ENCODE peak calls at places on chromosome 20, in four cellular contexts. One of them, this sample, is unnamed.

GRCh38 chr20:52060794-52061714 is 130.5 kb downstream of the ZFP64 start:
- DNase-seq in transverse colon: no peak
- DNase-seq in A549: peak
- DNase-seq in GM12878: no peak
- DNase-seq in this sample: no peak

GRCh38 chr20:34581341-34582189 is 23.0 kb downstream of the MAP1LC3A start:
- DNase-seq in transverse colon: no peak
- DNase-seq in A549: no peak
- DNase-seq in GM12878: peak
- DNase-seq in this sample: no peak

GRCh38 chr20:52201395-52201794 is 9.8 kb upstream of the ZFP64 start:
- DNase-seq in transverse colon: no peak
- DNase-seq in A549: no peak
- DNase-seq in GM12878: no peak
- DNase-seq in this sample: no peak

GRCh38 chr20:52172392-52173047 is 19.1 kb downstream of the ZFP64 start:
- DNase-seq in transverse colon: no peak
- DNase-seq in A549: no peak
- DNase-seq in GM12878: no peak
- DNase-seq in this sample: no peak

GRCh38 chr20:64146301-64146935 is 17.8 kb upstream of the MYT1 start:
- DNase-seq in transverse colon: no peak
- DNase-seq in A549: no peak
- DNase-seq in GM12878: no peak
- DNase-seq in this sample: peak

GRCh38 chr20:46260480-46260879 is 47.8 kb downstream of the CDH22 start:
- DNase-seq in transverse colon: no peak
- DNase-seq in A549: no peak
- DNase-seq in GM12878: no peak
- DNase-seq in this sample: no peak

GRCh38 chr20:41380551-41381262 is 14.1 kb upstream of the EMILIN3 start:
- DNase-seq in transverse colon: no peak
- DNase-seq in A549: no peak
- DNase-seq in GM12878: no peak
- DNase-seq in this sample: peak

GRCh38 chr20:46899619-46900018 is 5.0 kb downstream of the EYA2 start:
- DNase-seq in transverse colon: no peak
- DNase-seq in A549: no peak
- DNase-seq in GM12878: no peak
- DNase-seq in this sample: no peak

GRCh38 chr20:22686097-22686496 is 101.7 kb upstream of the FOXA2 start:
- DNase-seq in transverse colon: peak
- DNase-seq in A549: peak
- DNase-seq in GM12878: no peak
- DNase-seq in this sample: no peak

GRCh38 chr20:45432294-45432693 is 16.4 kb downstream of the PIGT start:
- DNase-seq in transverse colon: no peak
- DNase-seq in A549: no peak
- DNase-seq in GM12878: peak
- DNase-seq in this sample: no peak

GRCh38 chr20:58712116-58712822 is 19.7 kb downstream of the NPEPL1 start:
- DNase-seq in transverse colon: peak
- DNase-seq in A549: no peak
- DNase-seq in GM12878: no peak
- DNase-seq in this sample: peak

GRCh38 chr20:53657732-53658131 is 64.1 kb upstream of the ZNF217 start:
- DNase-seq in transverse colon: no peak
- DNase-seq in A549: no peak
- DNase-seq in GM12878: no peak
- DNase-seq in this sample: no peak

GRCh38 chr20:21048841-21049273 is 57.3 kb downstream of the LINC00237 start:
- DNase-seq in transverse colon: peak
- DNase-seq in A549: peak
- DNase-seq in GM12878: no peak
- DNase-seq in this sample: no peak

GRCh38 chr20:58017237-58017969 is 211.1 kb downstream of the ANKRD60 start:
- DNase-seq in transverse colon: peak
- DNase-seq in A549: peak
- DNase-seq in GM12878: no peak
- DNase-seq in this sample: peak

GRCh38 chr20:48503166-48503815 is 324.5 kb downstream of the PREX1 start:
- DNase-seq in transverse colon: no peak
- DNase-seq in A549: no peak
- DNase-seq in GM12878: no peak
- DNase-seq in this sample: no peak

GRCh38 chr20:53738039-53738944 is 144.7 kb upstream of the ZNF217 start:
- DNase-seq in transverse colon: peak
- DNase-seq in A549: peak
- DNase-seq in GM12878: no peak
- DNase-seq in this sample: no peak

GRCh38 chr20:40542065-40542464 is 147.0 kb downstream of the MAFB start:
- DNase-seq in transverse colon: no peak
- DNase-seq in A549: no peak
- DNase-seq in GM12878: no peak
- DNase-seq in this sample: no peak

GRCh38 chr20:64025101-64025825 is 10.7 kb upstream of the C20orf204 start:
- DNase-seq in transverse colon: no peak
- DNase-seq in A549: no peak
- DNase-seq in GM12878: no peak
- DNase-seq in this sample: no peak

GRCh38 chr20:33896509-33896908 is 85.4 kb downstream of the CHMP4B start:
- DNase-seq in transverse colon: no peak
- DNase-seq in A549: no peak
- DNase-seq in GM12878: no peak
- DNase-seq in this sample: no peak

GRCh38 chr20:40587038-40587437 is 102.0 kb downstream of the MAFB start:
- DNase-seq in transverse colon: no peak
- DNase-seq in A549: no peak
- DNase-seq in GM12878: no peak
- DNase-seq in this sample: no peak

GRCh38 chr20:47326718-47327137 is 29.8 kb downstream of the ZMYND8 start:
- DNase-seq in transverse colon: no peak
- DNase-seq in A549: no peak
- DNase-seq in GM12878: no peak
- DNase-seq in this sample: no peak

DNA sequence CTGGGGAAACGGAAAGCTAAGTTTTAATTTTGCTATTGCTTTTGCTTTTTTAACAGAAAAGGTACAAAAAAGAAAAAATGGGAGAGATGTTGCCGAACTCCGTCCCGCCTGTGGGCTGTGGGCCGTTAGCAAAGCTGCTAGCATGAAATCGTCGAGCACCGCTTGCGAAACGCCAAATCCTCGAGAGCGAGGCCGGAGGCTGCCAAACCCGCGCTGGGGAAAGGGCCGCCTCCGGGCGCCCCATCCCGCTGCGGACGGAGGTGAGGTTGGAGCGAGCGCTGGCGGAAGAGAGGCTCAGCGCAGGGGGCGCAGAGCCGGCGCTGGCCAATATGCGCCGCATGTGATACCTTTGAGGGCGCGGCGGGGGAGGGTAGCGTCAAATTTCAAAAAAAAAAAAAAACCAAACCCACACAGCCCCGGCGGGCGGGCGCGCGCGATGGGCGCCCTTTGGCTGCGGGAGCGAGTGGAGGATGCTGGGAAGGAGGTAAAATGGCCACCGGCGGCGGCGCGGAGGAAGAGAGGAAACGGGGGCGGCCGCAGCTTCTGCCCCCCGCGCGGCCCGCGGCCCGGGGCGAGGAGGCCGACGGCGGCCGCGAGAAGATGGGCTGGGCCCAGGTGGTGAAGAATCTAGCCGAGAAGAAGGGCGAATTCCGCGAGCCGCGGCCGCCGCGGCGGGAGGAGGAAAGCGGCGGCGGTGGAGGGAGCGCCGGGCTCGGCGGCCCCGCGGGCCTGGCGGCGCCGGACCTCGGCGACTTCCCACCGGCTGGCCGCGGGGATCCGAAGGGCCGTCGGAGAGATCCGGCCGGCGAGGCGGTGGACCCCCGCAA is at the start of gene ZCCHC3:
- DNase-seq in transverse colon: peak
- DNase-seq in A549: peak
- DNase-seq in GM12878: peak
- DNase-seq in this sample: peak
- TF ChIP-seq POLR2A in transverse colon: peak
- TF ChIP-seq POLR2A in A549: peak
- TF ChIP-seq POLR2A in GM12878: peak
- TF ChIP-seq POLR2A in this sample: no peak

GRCh38 chr20:36062799-36063198 is 91.7 kb upstream of the EPB41L1 start:
- DNase-seq in transverse colon: no peak
- DNase-seq in A549: no peak
- DNase-seq in GM12878: no peak
- DNase-seq in this sample: no peak
- TF ChIP-seq EP300 in transverse colon: no peak
- TF ChIP-seq EP300 in A549: no peak
- TF ChIP-seq EP300 in GM12878: no peak
- TF ChIP-seq EP300 in this sample: no peak

GRCh38 chr20:49986049-49986448 is 3.3 kb downstream of the SNAI1 start:
- DNase-seq in transverse colon: no peak
- DNase-seq in A549: no peak
- DNase-seq in GM12878: no peak
- DNase-seq in this sample: no peak
- TF ChIP-seq POLR2A in transverse colon: no peak
- TF ChIP-seq POLR2A in A549: no peak
- TF ChIP-seq POLR2A in GM12878: no peak
- TF ChIP-seq POLR2A in this sample: no peak

DNA sequence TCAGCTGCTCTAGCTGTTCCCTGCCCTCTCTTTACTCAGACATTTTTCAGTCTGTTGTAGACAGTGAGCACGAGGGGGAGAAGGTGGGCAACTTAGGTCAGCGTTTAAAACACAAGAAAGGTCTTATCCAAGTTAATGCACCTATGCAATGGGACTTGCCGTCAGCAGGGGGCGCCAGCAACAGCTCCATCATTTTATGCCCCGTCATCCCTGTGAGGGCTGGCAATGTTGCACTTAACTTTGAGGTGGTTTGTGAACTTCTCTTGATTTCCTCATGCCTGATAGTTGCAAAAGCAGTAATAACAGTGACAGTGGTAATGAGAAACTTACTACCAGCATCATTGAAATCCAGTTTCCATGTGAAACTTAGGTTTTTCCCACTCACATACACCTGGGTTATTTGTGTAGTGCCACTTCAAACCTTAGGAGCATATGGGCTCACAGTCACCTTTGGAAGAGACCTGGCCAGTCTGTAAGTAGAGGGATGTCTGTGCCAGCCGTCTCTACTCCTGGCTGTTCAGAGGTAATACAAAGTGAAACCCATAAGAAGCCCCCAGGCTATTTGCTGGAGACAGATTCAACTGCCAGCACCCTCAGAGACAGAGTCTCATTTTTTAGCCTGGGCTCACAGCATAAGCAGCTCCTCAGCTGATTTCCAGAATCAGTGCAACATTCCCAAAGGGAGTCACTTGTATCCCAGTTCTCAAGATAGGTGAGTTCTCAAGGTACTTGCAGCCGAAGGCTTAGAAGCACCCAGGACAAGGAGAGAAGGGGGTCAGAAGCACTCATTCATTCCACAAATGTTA is 44.8 kb upstream of the ID1 start:
- DNase-seq in transverse colon: peak
- DNase-seq in A549: peak
- DNase-seq in GM12878: no peak
- DNase-seq in this sample: peak
- TF ChIP-seq EP300 in transverse colon: no peak
- TF ChIP-seq EP300 in A549: no peak
- TF ChIP-seq EP300 in GM12878: no peak
- TF ChIP-seq EP300 in this sample: no peak

GRCh38 chr20:19233025-19233794 is 20.8 kb downstream of the SLC24A3 start:
- DNase-seq in transverse colon: no peak
- DNase-seq in A549: no peak
- DNase-seq in GM12878: no peak
- DNase-seq in this sample: peak
- TF ChIP-seq POLR2A in transverse colon: no peak
- TF ChIP-seq POLR2A in A549: no peak
- TF ChIP-seq POLR2A in GM12878: no peak
- TF ChIP-seq POLR2A in this sample: no peak

This sample was measured in sigmoid colon.